ENCODE peak calls at places on chromosomes 5 and 9, in five cellular contexts. One of them, this sample, is unnamed.

GRCh38 chr5:107594253-107595045 is 76.3 kb downstream of the EFNA5 start:
- DNase-seq in mesenchymal stem cell: no peak
- DNase-seq in H9: no peak
- DNase-seq in H1: no peak
- DNase-seq in neuronal stem cell: no peak
- DNase-seq in this sample: no peak

GRCh38 chr5:136246122-136246521 is 53.2 kb upstream of the SMIM32 start:
- DNase-seq in mesenchymal stem cell: no peak
- DNase-seq in H1: no peak
- DNase-seq in neuronal stem cell: no peak
- DNase-seq in H9: no peak
- DNase-seq in this sample: no peak

GRCh38 chr5:131974956-131975726 is 29.7 kb upstream of the MEIKIN start:
- DNase-seq in neuronal stem cell: no peak
- DNase-seq in H1: no peak
- DNase-seq in H9: peak
- DNase-seq in mesenchymal stem cell: no peak
- DNase-seq in this sample: no peak

GRCh38 chr9:96163712-96164111 is 138.3 kb downstream of the HSD17B3 start:
- DNase-seq in H1: no peak
- DNase-seq in H9: no peak
- DNase-seq in mesenchymal stem cell: no peak
- DNase-seq in neuronal stem cell: no peak
- DNase-seq in this sample: no peak

GRCh38 chr9:97046228-97046627 is 7.3 kb upstream of the CTSV start:
- DNase-seq in H1: peak
- DNase-seq in H9: peak
- DNase-seq in mesenchymal stem cell: no peak
- DNase-seq in neuronal stem cell: no peak
- DNase-seq in this sample: peak

GRCh38 chr9:95645992-95646391 is 129.2 kb upstream of the PTCH1 start:
- DNase-seq in H9: no peak
- DNase-seq in neuronal stem cell: no peak
- DNase-seq in mesenchymal stem cell: no peak
- DNase-seq in H1: no peak
- DNase-seq in this sample: no peak

GRCh38 chr5:52661903-52662302 is 125.8 kb upstream of the ITGA1 start:
- DNase-seq in neuronal stem cell: no peak
- DNase-seq in H1: no peak
- DNase-seq in mesenchymal stem cell: peak
- DNase-seq in H9: no peak
- DNase-seq in this sample: no peak

GRCh38 chr9:7154650-7155049 is 396.9 kb downstream of the KDM4C start:
- DNase-seq in mesenchymal stem cell: no peak
- DNase-seq in H1: no peak
- DNase-seq in H9: no peak
- DNase-seq in neuronal stem cell: no peak
- DNase-seq in this sample: no peak

GRCh38 chr9:137281345-137282116 is 4.0 kb downstream of the TOR4A start:
- DNase-seq in mesenchymal stem cell: no peak
- DNase-seq in neuronal stem cell: peak
- DNase-seq in H9: peak
- DNase-seq in H1: no peak
- DNase-seq in this sample: no peak

GRCh38 chr5:144060598-144060997 is 109.9 kb downstream of the YIPF5 start:
- DNase-seq in H1: no peak
- DNase-seq in mesenchymal stem cell: no peak
- DNase-seq in neuronal stem cell: no peak
- DNase-seq in H9: no peak
- DNase-seq in this sample: no peak

GRCh38 chr9:104091708-104092107 is 2.4 kb upstream of the SMC2 start:
- DNase-seq in neuronal stem cell: no peak
- DNase-seq in mesenchymal stem cell: peak
- DNase-seq in H9: no peak
- DNase-seq in H1: no peak
- DNase-seq in this sample: no peak

GRCh38 chr9:17942498-17942897 is 363.6 kb downstream of the SH3GL2 start:
- DNase-seq in H1: no peak
- DNase-seq in mesenchymal stem cell: no peak
- DNase-seq in neuronal stem cell: no peak
- DNase-seq in H9: no peak
- DNase-seq in this sample: no peak

GRCh38 chr5:158725223-158725825 is 374.4 kb downstream of the EBF1 start:
- DNase-seq in H1: no peak
- DNase-seq in H9: no peak
- DNase-seq in neuronal stem cell: no peak
- DNase-seq in mesenchymal stem cell: no peak
- DNase-seq in this sample: no peak

GRCh38 chr5:147162740-147163139 is 72.1 kb upstream of the STK32A start:
- DNase-seq in H1: no peak
- DNase-seq in neuronal stem cell: no peak
- DNase-seq in H9: peak
- DNase-seq in mesenchymal stem cell: no peak
- DNase-seq in this sample: no peak

GRCh38 chr5:134004626-134005414 is at the start of gene VDAC1:
- DNase-seq in H1: no peak
- DNase-seq in mesenchymal stem cell: peak
- DNase-seq in H9: peak
- DNase-seq in neuronal stem cell: peak
- DNase-seq in this sample: peak

GRCh38 chr5:54360089-54360488 is 49.7 kb upstream of the ARL15 start:
- DNase-seq in neuronal stem cell: no peak
- DNase-seq in mesenchymal stem cell: peak
- DNase-seq in H1: no peak
- DNase-seq in H9: peak
- DNase-seq in this sample: no peak

GRCh38 chr9:130898552-130898852 is 1.9 kb upstream of the QRFP start:
- DNase-seq in mesenchymal stem cell: no peak
- DNase-seq in H9: no peak
- DNase-seq in neuronal stem cell: no peak
- DNase-seq in H1: no peak
- DNase-seq in this sample: no peak

GRCh38 chr5:135477594-135477993 is 25.4 kb upstream of the TIFAB start:
- DNase-seq in H1: no peak
- DNase-seq in H9: no peak
- DNase-seq in mesenchymal stem cell: no peak
- DNase-seq in neuronal stem cell: no peak
- DNase-seq in this sample: no peak

DNA sequence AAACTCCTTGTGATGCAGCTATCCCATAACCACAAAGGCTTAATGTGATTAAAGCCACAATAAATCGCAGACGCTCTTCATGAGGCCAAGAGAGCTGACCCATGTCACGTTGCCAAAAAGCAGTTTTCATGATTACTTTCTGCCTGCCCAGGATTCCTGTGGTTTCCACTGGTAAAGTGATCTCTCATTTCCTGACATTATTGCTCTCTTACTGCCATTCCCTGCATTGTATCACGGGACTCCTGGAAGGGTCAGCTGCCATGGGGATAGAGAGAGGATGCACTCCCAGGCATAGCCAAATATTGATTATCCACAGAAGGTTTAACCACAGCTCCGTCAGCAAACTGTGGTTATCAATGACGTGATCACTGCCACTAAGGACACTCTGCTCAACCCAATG is 103.8 kb upstream of the SLC1A3 start:
- DNase-seq in H9: no peak
- DNase-seq in neuronal stem cell: no peak
- DNase-seq in H1: no peak
- DNase-seq in mesenchymal stem cell: peak
- DNase-seq in this sample: no peak
- H2BK12ac ChIP-seq in H9: no peak
- H2BK12ac ChIP-seq in neuronal stem cell: no peak
- H2BK12ac ChIP-seq in H1: no peak
- H2BK12ac ChIP-seq in mesenchymal stem cell: no peak
- H2BK12ac ChIP-seq in this sample: no peak

GRCh38 chr9:124770359-124771020 is 621 bp downstream of the NR6A1 start:
- DNase-seq in H1: no peak
- DNase-seq in neuronal stem cell: no peak
- DNase-seq in H9: no peak
- DNase-seq in mesenchymal stem cell: no peak
- DNase-seq in this sample: no peak
- H2AFZ ChIP-seq in H1: no peak
- H2AFZ ChIP-seq in neuronal stem cell: peak
- H2AFZ ChIP-seq in H9: no peak
- H2AFZ ChIP-seq in mesenchymal stem cell: peak
- H2AFZ ChIP-seq in this sample: no peak

GRCh38 chr9:36858805-36859375 is 175.2 kb downstream of the PAX5 start:
- DNase-seq in H1: no peak
- DNase-seq in neuronal stem cell: no peak
- DNase-seq in H9: no peak
- DNase-seq in mesenchymal stem cell: no peak
- DNase-seq in this sample: peak

GRCh38 chr9:36864491-36865410 is 169.3 kb downstream of the PAX5 start:
- DNase-seq in neuronal stem cell: peak
- DNase-seq in H1: no peak
- DNase-seq in mesenchymal stem cell: no peak
- DNase-seq in H9: peak
- DNase-seq in this sample: no peak

GRCh38 chr9:36861528-36862205 is 172.4 kb downstream of the PAX5 start:
- DNase-seq in H9: no peak
- DNase-seq in neuronal stem cell: no peak
- DNase-seq in H1: no peak
- DNase-seq in mesenchymal stem cell: no peak
- DNase-seq in this sample: no peak

GRCh38 chr9:36865731-36866635 is 168.1 kb downstream of the PAX5 start:
- DNase-seq in mesenchymal stem cell: no peak
- DNase-seq in H1: no peak
- DNase-seq in H9: no peak
- DNase-seq in neuronal stem cell: no peak
- DNase-seq in this sample: no peak

GRCh38 chr9:36862206-36863145 is 171.6 kb downstream of the PAX5 start:
- DNase-seq in mesenchymal stem cell: peak
- DNase-seq in neuronal stem cell: no peak
- DNase-seq in H1: no peak
- DNase-seq in H9: peak
- DNase-seq in this sample: peak
- H2BK12ac ChIP-seq in mesenchymal stem cell: no peak
- H2BK12ac ChIP-seq in neuronal stem cell: no peak
- H2BK12ac ChIP-seq in H1: no peak
- H2BK12ac ChIP-seq in H9: no peak
- H2BK12ac ChIP-seq in this sample: no peak

GRCh38 chr9:134189167-134189474 is 24.8 kb upstream of the RNU6ATAC start:
- DNase-seq in H1: no peak
- DNase-seq in mesenchymal stem cell: peak
- DNase-seq in H9: no peak
- DNase-seq in neuronal stem cell: no peak
- DNase-seq in this sample: no peak
- H2AFZ ChIP-seq in H1: peak
- H2AFZ ChIP-seq in mesenchymal stem cell: no peak
- H2AFZ ChIP-seq in H9: no peak
- H2AFZ ChIP-seq in neuronal stem cell: peak
- H2AFZ ChIP-seq in this sample: no peak

GRCh38 chr5:3542158-3542557 is 53.5 kb upstream of the IRX1 start:
- DNase-seq in mesenchymal stem cell: no peak
- DNase-seq in H9: no peak
- DNase-seq in H1: no peak
- DNase-seq in neuronal stem cell: no peak
- DNase-seq in this sample: no peak

GRCh38 chr5:3546028-3546427 is 49.6 kb upstream of the IRX1 start:
- DNase-seq in neuronal stem cell: no peak
- DNase-seq in mesenchymal stem cell: no peak
- DNase-seq in H1: no peak
- DNase-seq in H9: no peak
- DNase-seq in this sample: no peak

GRCh38 chr5:3538886-3539285 is 56.7 kb upstream of the IRX1 start:
- DNase-seq in H1: no peak
- DNase-seq in mesenchymal stem cell: no peak
- DNase-seq in neuronal stem cell: no peak
- DNase-seq in H9: no peak
- DNase-seq in this sample: no peak

GRCh38 chr5:3537942-3538341 is 57.7 kb upstream of the IRX1 start:
- DNase-seq in H9: no peak
- DNase-seq in H1: no peak
- DNase-seq in mesenchymal stem cell: no peak
- DNase-seq in neuronal stem cell: no peak
- DNase-seq in this sample: no peak

DNA sequence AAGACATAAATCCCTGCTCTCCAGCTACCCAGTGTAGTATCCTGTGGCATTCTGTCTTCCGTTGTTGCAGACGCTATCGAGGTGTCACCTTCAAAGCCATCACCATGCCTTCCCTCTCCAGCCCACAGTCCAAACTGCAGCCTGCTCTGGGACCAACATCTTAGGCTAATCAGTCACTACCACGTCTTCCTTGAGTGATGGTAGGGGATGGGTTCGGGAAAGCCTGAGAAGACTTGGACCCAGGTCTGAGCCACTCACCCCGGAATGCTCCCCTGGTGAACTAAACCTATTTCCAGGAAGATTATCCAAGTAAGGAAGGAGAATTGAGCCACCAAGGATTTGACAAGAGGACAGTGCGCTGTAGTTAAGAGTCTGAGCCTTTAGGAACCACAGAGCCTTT is 52.9 kb upstream of the IRX1 start:
- DNase-seq in mesenchymal stem cell: no peak
- DNase-seq in H9: no peak
- DNase-seq in neuronal stem cell: no peak
- DNase-seq in H1: no peak
- DNase-seq in this sample: no peak
- H2BK12ac ChIP-seq in mesenchymal stem cell: no peak
- H2BK12ac ChIP-seq in H9: no peak
- H2BK12ac ChIP-seq in neuronal stem cell: no peak
- H2BK12ac ChIP-seq in H1: no peak
- H2BK12ac ChIP-seq in this sample: no peak

DNA sequence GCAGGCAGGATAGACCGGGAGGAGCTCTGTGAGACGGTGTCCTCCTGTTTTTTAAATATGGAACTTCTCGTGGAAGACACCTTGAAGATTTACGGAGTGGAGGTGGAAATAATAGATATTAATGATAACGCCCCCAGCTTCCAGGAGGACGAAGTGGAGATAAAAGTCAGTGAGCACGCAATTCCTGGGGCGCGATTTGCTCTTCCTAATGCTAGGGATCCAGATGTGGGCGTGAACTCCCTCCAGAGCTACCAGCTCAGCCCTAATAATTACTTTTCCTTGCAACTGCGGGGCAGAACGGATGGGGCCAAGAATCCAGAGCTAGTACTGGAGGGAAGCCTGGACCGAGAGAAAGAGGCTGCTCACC is 621 bp downstream of the PCDHGA11 start:
- DNase-seq in H9: no peak
- DNase-seq in H1: no peak
- DNase-seq in mesenchymal stem cell: no peak
- DNase-seq in neuronal stem cell: no peak
- DNase-seq in this sample: no peak
- H2AFZ ChIP-seq in H9: no peak
- H2AFZ ChIP-seq in H1: no peak
- H2AFZ ChIP-seq in mesenchymal stem cell: no peak
- H2AFZ ChIP-seq in neuronal stem cell: no peak
- H2AFZ ChIP-seq in this sample: no peak

GRCh38 chr9:98410185-98410697 is 154.8 kb upstream of the TBC1D2 start:
- DNase-seq in mesenchymal stem cell: peak
- DNase-seq in H1: peak
- DNase-seq in neuronal stem cell: peak
- DNase-seq in H9: peak
- DNase-seq in this sample: peak
- H2BK12ac ChIP-seq in mesenchymal stem cell: no peak
- H2BK12ac ChIP-seq in H1: no peak
- H2BK12ac ChIP-seq in neuronal stem cell: no peak
- H2BK12ac ChIP-seq in H9: no peak
- H2BK12ac ChIP-seq in this sample: no peak